ENCODE peak calls at places on chromosomes 13 and 19, in six cellular contexts. S is cardiac muscle cell, A is cardiac fibroblast, Q is DND-41, W is uterus, D is MM.1S. O is an unnamed sample.

GRCh38 chr13:114153485-114154080 is 21.2 kb upstream of the RASA3 start:
- DNase-seq in S (no peak), A (no peak), Q (no peak), W (no peak), D (no peak), O (no peak)

GRCh38 chr13:51380269-51380668 is 40.8 kb downstream of the SERPINE3 start:
- DNase-seq in S (peak; percentile 65), A (peak; percentile 59), Q (no peak), W (no peak), D (no peak), O (no peak)

GRCh38 chr13:21243045-21243842 is 66.8 kb downstream of the MRPL57 start:
- DNase-seq in S (no peak), A (no peak), Q (no peak), W (no peak), D (no peak), O (no peak)

GRCh38 chr19:16591803-16592556 is 19.8 kb upstream of the SLC35E1 start:
- DNase-seq in S (no peak), A (no peak), Q (no peak), W (no peak), D (no peak), O (no peak)

GRCh38 chr19:10270616-10271394 is at the start of gene ICAM1:
- DNase-seq in S (peak; percentile 95), A (peak; percentile 90), Q (peak; percentile 80), W (peak; percentile 77), D (peak; percentile 86), O (peak; percentile 95)

GRCh38 chr13:74443623-74444022 is 309.4 kb upstream of the KLF12 start:
- DNase-seq in S (peak; percentile 85), A (peak; percentile 90), Q (no peak), W (no peak), D (no peak), O (no peak)

GRCh38 chr13:104408733-104409132 is 1342.5 kb upstream of the SLC10A2 start:
- DNase-seq in S (peak; percentile 2), A (peak; percentile 11), Q (no peak), W (no peak), D (no peak), O (no peak)

GRCh38 chr13:77113496-77113895 is 86.5 kb upstream of the FBXL3 start:
- DNase-seq in S (no peak), A (peak; percentile 19), Q (no peak), W (no peak), D (no peak), O (no peak)

GRCh38 chr19:12880551-12881171 is 588 bp downstream of the DNASE2 start:
- DNase-seq in S (peak; percentile 41), A (peak; percentile 21), Q (peak; percentile 29), W (no peak), D (peak; percentile 34), O (peak; percentile 46)

GRCh38 chr13:48255954-48256353 is 22.9 kb downstream of the ITM2B start:
- DNase-seq in S (no peak), A (peak; percentile 32), Q (no peak), W (no peak), D (no peak), O (no peak)

GRCh38 chr13:40993987-40994386 is 25.1 kb downstream of the ELF1 start:
- DNase-seq in S (no peak), A (no peak), Q (no peak), W (no peak), D (no peak), O (no peak)

GRCh38 chr13:21674271-21675009 is 3.6 kb downstream of the FGF9 start:
- DNase-seq in S (no peak), A (no peak), Q (no peak), W (no peak), D (peak; percentile 39), O (no peak)

GRCh38 chr13:44045179-44045562 is 165.5 kb downstream of the LACC1 start:
- DNase-seq in S (no peak), A (no peak), Q (no peak), W (no peak), D (no peak), O (no peak)

GRCh38 chr13:27375686-27376326 is 48.6 kb upstream of the GTF3A start:
- DNase-seq in S (peak; percentile 82), A (peak; percentile 75), Q (peak; percentile 61), W (peak; percentile 53), D (peak; percentile 14), O (peak; percentile 53)

GRCh38 chr13:80336335-80336734 is 4.6 kb downstream of the SPRY2 start:
- DNase-seq in S (peak; percentile 69), A (peak; percentile 58), Q (no peak), W (no peak), D (no peak), O (no peak)

GRCh38 chr13:113485545-113485944 is 5.0 kb downstream of the DCUN1D2 start:
- DNase-seq in S (no peak), A (no peak), Q (no peak), W (no peak), D (no peak), O (no peak)

GRCh38 chr13:35475131-35475959 is 1.1 kb downstream of the MAB21L1 start:
- DNase-seq in S (peak; percentile 28), A (peak; percentile 34), Q (no peak), W (no peak), D (peak; percentile 65), O (peak; percentile 44)

GRCh38 chr19:42311612-42312160 is 1.4 kb upstream of the TMEM145 start:
- DNase-seq in S (no peak), A (peak; percentile 14), Q (no peak), W (no peak), D (no peak), O (no peak)

GRCh38 chr19:46890423-46891170 is 29.8 kb downstream of the ARHGAP35 start:
- DNase-seq in S (peak; percentile 53), A (peak; percentile 89), Q (no peak), W (no peak), D (no peak), O (no peak)

GRCh38 chr13:94656766-94657165 is 55.1 kb downstream of the GPR180 start:
- DNase-seq in S (peak; percentile 75), A (peak; percentile 92), Q (no peak), W (no peak), D (peak; percentile 44), O (peak; percentile 58)

GRCh38 chr19:38204728-38205127 is 19.3 kb downstream of the DPF1 start:
- DNase-seq in S (no peak), A (no peak), Q (no peak), W (no peak), D (no peak), O (no peak)

GRCh38 chr19:36986601-36987000 is 70.5 kb downstream of the ZNF568 start:
- DNase-seq in S (no peak), A (no peak), Q (no peak), W (no peak), D (no peak), O (no peak)

GRCh38 chr13:77784531-77784930 is 87.0 kb downstream of the SLAIN1 start:
- DNase-seq in S (no peak), A (no peak), Q (no peak), W (no peak), D (no peak), O (no peak)

GRCh38 chr13:62483774-62484173 is 1068.1 kb upstream of the PCDH20 start:
- DNase-seq in S (no peak), A (no peak), Q (no peak), W (no peak), D (no peak), O (no peak)

GRCh38 chr13:114096811-114097503 is 35.5 kb downstream of the RASA3 start:
- DNase-seq in S (no peak), A (no peak), Q (no peak), W (no peak), D (no peak), O (no peak)

GRCh38 chr19:34732548-34733255 is 1.3 kb upstream of the ZNF181 start:
- DNase-seq in S (no peak), A (no peak), Q (no peak), W (peak; percentile 13), D (no peak), O (no peak)

GRCh38 chr13:46202188-46202795 is 9.4 kb upstream of the LRRC63 start:
- DNase-seq in S (no peak), A (no peak), Q (no peak), W (no peak), D (peak; percentile 85), O (peak; percentile 22)

GRCh38 chr19:18433039-18433691 is 4.8 kb downstream of the ISYNA1 start:
- DNase-seq in S (peak; percentile 62), A (no peak), Q (no peak), W (peak; percentile 64), D (no peak), O (peak; percentile 86)
- H3K4me3 ChIP-seq in S (peak overlapping the region; percentile 25), A (peak overlapping the region; percentile 23), Q (no peak overlapping the region), W (peak overlapping the region; percentile 41), D (no peak overlapping the region), O (peak overlapping the region; percentile 88)

GRCh38 chr19:40519352-40520322 is 52.8 kb downstream of the SPTBN4 start:
- DNase-seq in S (peak; percentile 57), A (peak; percentile 61), Q (no peak), W (no peak), D (peak; percentile 25), O (no peak)
- TF ChIP-seq CTCF in S (peak; percentile 14), A (no peak), Q (no peak), W (no peak), D (no peak), O (no peak)

DNA sequence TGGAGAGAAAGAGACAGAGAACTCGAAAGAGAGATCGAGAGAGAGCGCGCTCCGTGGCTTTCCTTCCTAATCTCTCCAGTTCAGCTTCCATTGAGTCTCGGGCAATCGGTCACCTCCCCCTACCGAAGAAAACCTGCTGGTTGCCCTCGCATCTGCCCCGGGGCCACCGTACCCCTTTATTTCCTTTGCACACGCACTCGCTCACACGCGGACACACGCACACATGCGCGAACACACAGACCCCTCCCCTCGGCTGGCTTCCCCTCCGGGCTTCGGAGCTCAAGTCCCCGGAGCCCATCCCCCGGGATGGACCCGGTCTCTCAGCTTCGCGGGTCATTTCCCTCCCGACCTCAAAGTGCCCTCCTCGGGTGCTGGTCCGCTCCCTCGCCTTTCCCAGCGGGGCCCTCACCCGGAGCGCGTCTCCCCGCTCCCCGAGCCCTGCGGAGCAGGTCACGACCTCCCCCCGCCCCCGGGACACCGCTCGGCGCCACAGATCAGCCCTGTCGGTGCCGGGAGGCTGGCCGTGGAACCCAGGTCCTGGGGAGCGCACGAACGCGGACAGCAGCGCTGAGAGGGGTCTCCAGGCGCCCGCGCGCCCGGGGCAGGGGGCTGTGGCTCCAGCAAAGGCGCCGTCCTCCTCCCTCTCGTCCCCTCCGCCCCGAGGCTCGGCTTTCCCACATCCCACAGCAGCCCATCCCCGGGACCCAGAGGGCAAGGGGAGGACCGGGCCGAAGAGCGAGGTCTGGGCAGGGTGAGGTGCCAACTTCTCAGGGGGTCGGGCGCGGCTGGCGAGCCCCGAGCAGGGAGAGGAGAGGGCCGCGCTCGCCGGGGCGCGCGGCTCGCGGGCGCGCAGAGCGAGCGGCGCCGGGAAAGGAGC is 1.8 kb downstream of the DACH1 start:
- DNase-seq in S (peak; percentile 12), A (peak; percentile 24), Q (no peak), W (peak; percentile 18), D (no peak), O (no peak)
- H3K4me3 ChIP-seq in S (peak overlapping the region; percentile 92), A (peak overlapping the region; percentile 38), Q (peak overlapping the region; percentile 53), W (peak overlapping the region; percentile 48), D (no peak overlapping the region), O (no peak overlapping the region)

GRCh38 chr13:59043016-59043415 is 1120.7 kb downstream of the DIAPH3 start:
- DNase-seq in S (no peak), A (no peak), Q (no peak), W (no peak), D (no peak), O (no peak)
- TF ChIP-seq CTCF in S (no peak), A (no peak), Q (no peak), W (no peak), D (no peak), O (no peak)